ENCODE peak calls at places on chromosomes 1 and 21, in five cellular contexts. H is transverse colon, Z is A549, R is neuronal stem cell, A is tibial artery. J is an unnamed sample.

GRCh38 chr1:234620272-234620711 is 10.3 kb upstream of the IRF2BP2 start:
- DNase-seq in H (no peak), Z (no peak), R (no peak), A (no peak), J (no peak)

GRCh38 chr1:158286966-158287365 is 2.8 kb upstream of the CD1C start:
- DNase-seq in H (no peak), Z (no peak), R (no peak), A (no peak), J (no peak)

GRCh38 chr1:93180723-93181613 is at the start of gene CCDC18:
- DNase-seq in H (no peak), Z (no peak), R (no peak), A (no peak), J (no peak)

GRCh38 chr1:6448749-6449631 is 17.0 kb downstream of the TNFRSF25 start:
- DNase-seq in H (peak; percentile 60), Z (no peak), R (no peak), A (no peak), J (no peak)

GRCh38 chr1:28518745-28519341 is 13.0 kb downstream of the RCC1 start:
- DNase-seq in H (no peak), Z (no peak), R (no peak), A (no peak), J (no peak)

GRCh38 chr1:108075055-108075454 is 110.1 kb upstream of the VAV3 start:
- DNase-seq in H (no peak), Z (no peak), R (no peak), A (no peak), J (no peak)

GRCh38 chr1:212108981-212109380 is 73.4 kb downstream of the DTL start:
- DNase-seq in H (no peak), Z (no peak), R (no peak), A (no peak), J (no peak)

GRCh38 chr1:96513136-96513535 is 208.4 kb upstream of the PTBP2 start:
- DNase-seq in H (no peak), Z (no peak), R (no peak), A (no peak), J (no peak)

GRCh38 chr21:31837613-31838390 is 35.0 kb upstream of the HUNK start:
- DNase-seq in H (no peak), Z (no peak), R (no peak), A (no peak), J (no peak)

GRCh38 chr1:19514391-19514831 is 29.1 kb upstream of the CAPZB start:
- DNase-seq in H (peak; percentile 22), Z (no peak), R (no peak), A (peak; percentile 84), J (no peak)

GRCh38 chr1:47870946-47871750 is 126.0 kb downstream of the TRABD2B start:
- DNase-seq in H (no peak), Z (no peak), R (no peak), A (no peak), J (no peak)

GRCh38 chr1:240189386-240189989 is 97.8 kb downstream of the FMN2 start:
- DNase-seq in H (peak; percentile 33), Z (peak; percentile 40), R (peak; percentile 48), A (no peak), J (no peak)

GRCh38 chr1:203104096-203104495 is 18.3 kb upstream of the MYOG start:
- DNase-seq in H (no peak), Z (no peak), R (no peak), A (no peak), J (peak; percentile 0)

GRCh38 chr21:25462517-25462971 is 144.7 kb downstream of the MRPL39 start:
- DNase-seq in H (no peak), Z (no peak), R (no peak), A (no peak), J (no peak)

GRCh38 chr1:100816049-100816448 is 78.6 kb downstream of the EXTL2 start:
- DNase-seq in H (no peak), Z (no peak), R (no peak), A (no peak), J (no peak)

GRCh38 chr1:232844791-232845190 is 39.6 kb downstream of the MAP10 start:
- DNase-seq in H (no peak), Z (peak; percentile 8), R (no peak), A (no peak), J (no peak)

GRCh38 chr21:46552865-46553379 is 52.0 kb downstream of the S100B start:
- DNase-seq in H (no peak), Z (no peak), R (no peak), A (no peak), J (no peak)

GRCh38 chr1:30010506-30011106 is 712.8 kb downstream of the MATN1 start:
- DNase-seq in H (no peak), Z (no peak), R (no peak), A (peak; percentile 59), J (no peak)

GRCh38 chr1:179953974-179954493 is 576 bp upstream of the CEP350 start:
- DNase-seq in H (peak; percentile 38), Z (peak; percentile 18), R (no peak), A (no peak), J (no peak)

GRCh38 chr1:145999321-146000024 is 3.1 kb upstream of the TXNIP start:
- DNase-seq in H (peak; percentile 65), Z (no peak), R (no peak), A (peak; percentile 78), J (no peak)

GRCh38 chr1:107318932-107319331 is 178.1 kb downstream of the NTNG1 start:
- DNase-seq in H (no peak), Z (no peak), R (no peak), A (no peak), J (no peak)

GRCh38 chr1:99727575-99728190 is 38.8 kb downstream of the FRRS1 start:
- DNase-seq in H (no peak), Z (no peak), R (no peak), A (no peak), J (no peak)

GRCh38 chr1:156103521-156103947 is 11.0 kb upstream of the LMNA start:
- DNase-seq in H (peak; percentile 44), Z (no peak), R (no peak), A (peak; percentile 87), J (no peak)

GRCh38 chr1:24641646-24642151 is 1.4 kb upstream of the SRRM1 start:
- DNase-seq in H (peak; percentile 43), Z (no peak), R (no peak), A (peak; percentile 74), J (peak; percentile 90)

GRCh38 chr1:49319426-49319963 is 542.8 kb upstream of the BEND5 start:
- DNase-seq in H (no peak), Z (no peak), R (no peak), A (no peak), J (no peak)

GRCh38 chr1:25536124-25536523 is 7.3 kb upstream of the LDLRAP1 start:
- DNase-seq in H (no peak), Z (no peak), R (no peak), A (no peak), J (no peak)

GRCh38 chr1:21855257-21856096 is 43.4 kb downstream of the LDLRAD2 start:
- DNase-seq in H (no peak), Z (no peak), R (no peak), A (no peak), J (no peak)

GRCh38 chr1:172638885-172639831 is 19.7 kb upstream of the FASLG start:
- DNase-seq in H (no peak), Z (peak; percentile 51), R (no peak), A (no peak), J (no peak)

GRCh38 chr1:148318123-148318899 is 164.8 kb downstream of the PPIAL4G start:
- DNase-seq in H (peak; percentile 43), Z (no peak), R (no peak), A (no peak), J (no peak)

GRCh38 chr1:185670187-185670627 is 64.0 kb upstream of the HMCN1 start:
- DNase-seq in H (peak; percentile 49), Z (no peak), R (no peak), A (no peak), J (no peak)

GRCh38 chr21:46662367-46662654 is 26.8 kb downstream of the PRMT2 start:
- DNase-seq in H (no peak), Z (no peak), R (no peak), A (no peak), J (no peak)

GRCh38 chr1:9075023-9075422 is 5.6 kb upstream of the SLC2A5 start:
- DNase-seq in H (no peak), Z (no peak), R (no peak), A (no peak), J (no peak)

GRCh38 chr1:243712890-243713425 is 137.1 kb downstream of the AKT3 start:
- DNase-seq in H (no peak), Z (no peak), R (no peak), A (no peak), J (no peak)
- H3K4me3 ChIP-seq in H (no peak overlapping the region), Z (no peak overlapping the region), R (no peak overlapping the region), A (no peak overlapping the region), J (no peak overlapping the region)

GRCh38 chr1:65477414-65478378 is 57.2 kb downstream of the LEPR start:
- DNase-seq in H (no peak), Z (no peak), R (no peak), A (no peak), J (no peak)
- H3K4me3 ChIP-seq in H (no peak overlapping the region), Z (no peak overlapping the region), R (peak overlapping the region; percentile 20), A (no peak overlapping the region), J (no peak overlapping the region)

GRCh38 chr1:18110598-18110939 is 3.0 kb downstream of the IGSF21 start:
- DNase-seq in H (no peak), Z (no peak), R (no peak), A (no peak), J (no peak)
- H3K4me3 ChIP-seq in H (no peak overlapping the region), Z (peak overlapping the region; percentile 25), R (peak overlapping the region; percentile 75), A (peak overlapping the region; percentile 38), J (no peak overlapping the region)

GRCh38 chr1:23177031-23177430 is 8.4 kb upstream of the LUZP1 start:
- DNase-seq in H (no peak), Z (no peak), R (no peak), A (no peak), J (no peak)

GRCh38 chr1:23174383-23175110 is 5.9 kb upstream of the LUZP1 start:
- DNase-seq in H (no peak), Z (no peak), R (no peak), A (no peak), J (no peak)

GRCh38 chr1:23178414-23178813 is 9.8 kb upstream of the LUZP1 start:
- DNase-seq in H (no peak), Z (no peak), R (no peak), A (no peak), J (no peak)

GRCh38 chr1:23178931-23179330 is 10.3 kb upstream of the LUZP1 start:
- DNase-seq in H (no peak), Z (no peak), R (no peak), A (no peak), J (no peak)

DNA sequence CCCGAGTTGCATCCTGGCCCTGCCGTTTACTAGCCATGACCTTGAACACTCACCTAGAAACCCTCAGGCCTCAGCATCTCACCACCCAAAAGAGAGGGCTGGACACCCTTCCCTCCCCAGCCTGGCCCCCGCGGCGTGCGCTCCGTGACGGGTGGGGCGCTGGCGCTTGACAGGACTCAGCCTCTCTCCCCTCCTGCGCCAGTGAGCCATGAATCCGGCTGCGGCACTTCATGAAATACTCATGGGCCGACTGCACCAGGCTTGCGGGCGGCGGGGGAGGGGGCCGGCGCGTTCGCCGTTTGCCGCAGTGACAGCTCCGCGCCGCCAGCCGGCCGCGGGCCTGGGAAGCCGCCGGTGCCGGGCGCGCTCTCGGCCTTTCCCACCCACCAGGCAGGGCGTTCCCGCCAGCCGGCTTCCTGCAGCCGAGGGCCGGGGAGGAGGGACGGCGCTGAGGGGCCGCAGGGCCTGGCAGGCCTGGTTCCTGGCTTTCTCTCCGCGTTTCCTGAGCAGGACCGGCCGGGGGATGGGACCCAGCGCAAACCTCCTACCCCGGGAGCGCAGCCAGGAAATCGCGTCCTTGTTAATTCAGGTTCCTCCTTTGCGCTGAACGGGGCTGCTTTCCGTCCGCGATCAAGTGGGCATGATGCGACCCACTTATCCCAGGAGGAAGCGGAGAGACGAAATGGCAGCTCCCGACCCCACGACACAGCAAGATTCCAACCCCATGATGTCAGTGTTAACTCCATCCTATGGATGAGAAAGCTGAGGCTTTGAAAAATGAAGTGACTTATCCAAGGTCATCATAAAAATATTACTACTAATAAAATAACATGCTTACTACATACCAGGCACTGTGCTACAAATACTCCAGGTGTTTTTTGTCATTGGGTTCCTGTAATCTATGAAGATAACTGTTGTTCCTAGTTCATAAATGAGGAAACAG is 9.1 kb upstream of the LUZP1 start:
- DNase-seq in H (peak; percentile 70), Z (no peak), R (peak; percentile 65), A (peak; percentile 84), J (peak; percentile 49)
- H3K4me3 ChIP-seq in H (peak overlapping the region; percentile 46), Z (peak overlapping the region; percentile 41), R (peak overlapping the region; percentile 81), A (peak overlapping the region; percentile 76), J (peak overlapping the region; percentile 33)